ENCODE peak calls at places on chromosomes 13 and 19, in four cellular contexts. X is keratinocyte, T is lung, G is K562. O is an unnamed sample.

GRCh38 chr13:81473366-81473899 is 1132.5 kb upstream of the SPRY2 start:
- DNase-seq in X (no peak), T (no peak), G (no peak), O (no peak)

GRCh38 chr19:47813304-47813994 is 8.3 kb upstream of the CRX start:
- DNase-seq in X (no peak), T (peak; percentile 74), G (peak; percentile 91), O (peak; percentile 82)

GRCh38 chr13:110309661-110310524 is 2.8 kb downstream of the COL4A2 start:
- DNase-seq in X (no peak), T (no peak), G (no peak), O (no peak)

GRCh38 chr13:80441968-80442367 is 101.0 kb upstream of the SPRY2 start:
- DNase-seq in X (no peak), T (no peak), G (no peak), O (no peak)

GRCh38 chr13:107066355-107066754 is 498.4 kb upstream of the ARGLU1 start:
- DNase-seq in X (no peak), T (no peak), G (no peak), O (no peak)

GRCh38 chr19:7456964-7457541 is 31.8 kb downstream of the PEX11G start:
- DNase-seq in X (no peak), T (no peak), G (no peak), O (no peak)

GRCh38 chr19:43708716-43709115 is 7.2 kb upstream of the IRGC start:
- DNase-seq in X (no peak), T (no peak), G (peak; percentile 23), O (no peak)

GRCh38 chr13:46071590-46072249 is 19.2 kb upstream of the ZC3H13 start:
- DNase-seq in X (no peak), T (no peak), G (peak; percentile 38), O (no peak)

GRCh38 chr19:56946164-56946563 is 105.6 kb upstream of the PEG3 start:
- DNase-seq in X (no peak), T (no peak), G (no peak), O (peak; percentile 35)

GRCh38 chr19:4042064-4042730 is 24.5 kb downstream of the ZBTB7A start:
- DNase-seq in X (no peak), T (no peak), G (no peak), O (no peak)

GRCh38 chr19:19382118-19382517 is 23.4 kb upstream of the GATAD2A start:
- DNase-seq in X (no peak), T (no peak), G (no peak), O (no peak)

GRCh38 chr19:2797280-2797679 is 12.0 kb downstream of the THOP1 start:
- DNase-seq in X (no peak), T (no peak), G (no peak), O (no peak)

GRCh38 chr13:78604782-78605611 is 1.6 kb upstream of the POU4F1 start:
- DNase-seq in X (no peak), T (no peak), G (peak; percentile 54), O (peak; percentile 76)

GRCh38 chr13:23615677-23616076 is 45.5 kb downstream of the TNFRSF19 start:
- DNase-seq in X (no peak), T (no peak), G (no peak), O (peak; percentile 15)

GRCh38 chr13:40665061-40665753 is 1.2 kb downstream of the FOXO1 start:
- DNase-seq in X (no peak), T (peak; percentile 36), G (peak; percentile 20), O (peak; percentile 28)

GRCh38 chr13:29847501-29847983 is 2.9 kb downstream of the UBL3 start:
- DNase-seq in X (no peak), T (no peak), G (no peak), O (peak; percentile 59)

GRCh38 chr19:19448238-19448544 is 42.7 kb downstream of the GATAD2A start:
- DNase-seq in X (no peak), T (no peak), G (no peak), O (no peak)

GRCh38 chr19:53158119-53158656 is 665 bp downstream of the ZNF347 start:
- DNase-seq in X (no peak), T (peak; percentile 29), G (peak; percentile 51), O (peak; percentile 12)

GRCh38 chr13:48571121-48571901 is 38.4 kb upstream of the RCBTB2 start:
- DNase-seq in X (no peak), T (no peak), G (no peak), O (no peak)

GRCh38 chr19:6610934-6611370 is 20.0 kb upstream of the CD70 start:
- DNase-seq in X (peak; percentile 58), T (no peak), G (no peak), O (peak; percentile 37)

GRCh38 chr19:16121141-16121540 is 9.5 kb downstream of the RAB8A start:
- DNase-seq in X (no peak), T (no peak), G (no peak), O (no peak)

GRCh38 chr19:29098863-29099481 is 114.0 kb downstream of the UQCRFS1 start:
- DNase-seq in X (no peak), T (peak; percentile 58), G (peak; percentile 12), O (no peak)

GRCh38 chr19:31674503-31675186 is 325.4 kb upstream of the TSHZ3 start:
- DNase-seq in X (no peak), T (no peak), G (no peak), O (no peak)

GRCh38 chr19:48061401-48062344 is 17.8 kb upstream of the CABP5 start:
- DNase-seq in X (no peak), T (no peak), G (no peak), O (no peak)

GRCh38 chr13:99192480-99192879 is 8.2 kb upstream of the UBAC2 start:
- DNase-seq in X (no peak), T (no peak), G (no peak), O (no peak)

GRCh38 chr13:44147222-44147621 is 226.4 kb upstream of the SERP2 start:
- DNase-seq in X (no peak), T (no peak), G (no peak), O (no peak)

GRCh38 chr19:1074512-1075283 is 7.7 kb downstream of the ARHGAP45 start:
- DNase-seq in X (no peak), T (peak; percentile 92), G (peak; percentile 86), O (peak; percentile 92)

DNA sequence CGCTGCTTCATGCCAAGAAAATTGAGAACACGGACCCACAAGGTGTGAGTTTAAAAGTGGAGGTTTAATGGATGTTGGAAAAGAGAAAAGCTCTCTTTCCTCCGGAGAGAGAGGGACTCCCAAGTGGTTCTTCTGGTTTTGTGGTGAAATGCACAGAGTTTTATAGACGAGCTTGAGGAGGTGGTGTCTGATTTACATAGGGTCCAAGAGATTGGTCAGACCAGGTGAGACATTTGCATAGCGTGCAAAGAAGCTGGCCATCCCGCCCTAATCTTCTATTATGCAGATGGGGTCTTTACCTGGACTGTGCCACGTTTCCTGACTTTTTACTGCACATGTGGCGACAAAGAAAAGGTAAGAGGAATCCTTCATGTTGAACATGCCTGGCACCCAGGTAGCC is 236.4 kb upstream of the PCDH9 start:
- DNase-seq in X (no peak), T (no peak), G (no peak), O (no peak)
- H3K4me1 ChIP-seq in X (no peaks in the 10 kb centered on the region), T (no peaks in the 10 kb centered on the region), G (no peaks in the 10 kb centered on the region), O (no peaks in the 10 kb centered on the region)

GRCh38 chr19:11232555-11232954 is 6.9 kb upstream of the ANGPTL8 start:
- DNase-seq in X (no peak), T (no peak), G (no peak), O (no peak)

GRCh38 chr19:11236324-11237301 is 2.8 kb upstream of the ANGPTL8 start:
- DNase-seq in X (no peak), T (no peak), G (no peak), O (no peak)

GRCh38 chr19:11230621-11231386 is 8.6 kb upstream of the ANGPTL8 start:
- DNase-seq in X (no peak), T (no peak), G (no peak), O (no peak)

GRCh38 chr19:11234486-11235075 is 4.8 kb upstream of the ANGPTL8 start:
- DNase-seq in X (no peak), T (no peak), G (no peak), O (no peak)

GRCh38 chr19:11233073-11233472 is 6.3 kb upstream of the ANGPTL8 start:
- DNase-seq in X (no peak), T (no peak), G (no peak), O (no peak)
- TF ChIP-seq CTCF in X (no peak), T (no peak), G (no peak), O (no peak)

GRCh38 chr19:40265763-40266099 is 19.4 kb downstream of the AKT2 start:
- DNase-seq in X (no peak), T (no peak), G (no peak), O (no peak)
- H3K27ac ChIP-seq in X (no peak overlapping the region), T (peak overlapping the region; percentile 0), G (no peak overlapping the region), O (no peak overlapping the region)

GRCh38 chr19:42284641-42285341 is 15.7 kb downstream of the CIC start:
- DNase-seq in X (no peak), T (no peak), G (peak; percentile 43), O (no peak)
- H3K4me1 ChIP-seq in X (peaks cover 39% of the 10 kb centered on the region), T (peaks cover 33% of the 10 kb centered on the region), G (peaks cover 81% of the 10 kb centered on the region), O (peaks cover 41% of the 10 kb centered on the region)

GRCh38 chr13:36395280-36395679 is 37.0 kb upstream of the CCNA1 start:
- DNase-seq in X (no peak), T (no peak), G (peak; percentile 3), O (peak; percentile 71)
- TF ChIP-seq CTCF in X (no peak), T (no peak), G (no peak), O (peak; percentile 71)